ENCODE peak calls at places on chromosome 22, in eight cellular contexts. G is body of pancreas, D is left ventricle myocardium inferior, L is retinal pigment epithelial cell, X is astrocyte of the spinal cord, J is AG10803, A is SK-N-SH, N is lower leg skin. V is an unnamed sample.

GRCh38 chr22:30301995-30302809 is 12.9 kb upstream of the CASTOR1 start:
- DNase-seq in X (peak), L (peak), N (peak), G (no peak), J (peak), A (no peak), D (peak), V (no peak)

GRCh38 chr22:38153821-38154562 is 27.6 kb downstream of the PLA2G6 start:
- DNase-seq in D (no peak), L (no peak), X (no peak), A (no peak), J (no peak), N (no peak), G (peak), V (no peak)

GRCh38 chr22:46703166-46703995 is 34.7 kb downstream of the CERK start:
- DNase-seq in L (no peak), N (no peak), D (no peak), G (no peak), A (no peak), X (no peak), J (no peak), V (no peak)

GRCh38 chr22:41203118-41203517 is 2.0 kb upstream of the L3MBTL2 start:
- DNase-seq in J (no peak), G (no peak), L (no peak), A (no peak), N (no peak), D (no peak), X (no peak), V (no peak)

GRCh38 chr22:46815132-46815531 is 52.7 kb downstream of the TBC1D22A start:
- DNase-seq in L (no peak), G (no peak), X (no peak), N (no peak), A (no peak), J (no peak), D (no peak), V (no peak)

GRCh38 chr22:25060522-25061071 is 108.1 kb downstream of the KIAA1671 start:
- DNase-seq in N (no peak), L (no peak), A (no peak), G (no peak), J (no peak), D (no peak), X (no peak), V (no peak)

GRCh38 chr22:28759861-28760560 is 12.5 kb upstream of the CCDC117 start:
- DNase-seq in G (no peak), J (no peak), A (no peak), N (no peak), L (no peak), X (peak), D (no peak), V (no peak)

GRCh38 chr22:38317995-38318715 is 922 bp upstream of the CSNK1E start:
- DNase-seq in G (peak), J (peak), N (peak), A (no peak), X (peak), D (peak), L (peak), V (peak)

GRCh38 chr22:42856179-42856864 is 751 bp downstream of the ARFGAP3 start:
- DNase-seq in D (peak), J (peak), G (peak), X (no peak), L (no peak), N (peak), A (no peak), V (no peak)

GRCh38 chr22:32082331-32082730 is 39.3 kb downstream of the SLC5A1 start:
- DNase-seq in A (no peak), J (no peak), G (no peak), L (no peak), N (no peak), X (no peak), D (no peak), V (no peak)

GRCh38 chr22:30288414-30289125 is 735 bp downstream of the CASTOR1 start:
- DNase-seq in N (no peak), X (no peak), G (no peak), A (no peak), D (no peak), J (no peak), L (no peak), V (no peak)

DNA sequence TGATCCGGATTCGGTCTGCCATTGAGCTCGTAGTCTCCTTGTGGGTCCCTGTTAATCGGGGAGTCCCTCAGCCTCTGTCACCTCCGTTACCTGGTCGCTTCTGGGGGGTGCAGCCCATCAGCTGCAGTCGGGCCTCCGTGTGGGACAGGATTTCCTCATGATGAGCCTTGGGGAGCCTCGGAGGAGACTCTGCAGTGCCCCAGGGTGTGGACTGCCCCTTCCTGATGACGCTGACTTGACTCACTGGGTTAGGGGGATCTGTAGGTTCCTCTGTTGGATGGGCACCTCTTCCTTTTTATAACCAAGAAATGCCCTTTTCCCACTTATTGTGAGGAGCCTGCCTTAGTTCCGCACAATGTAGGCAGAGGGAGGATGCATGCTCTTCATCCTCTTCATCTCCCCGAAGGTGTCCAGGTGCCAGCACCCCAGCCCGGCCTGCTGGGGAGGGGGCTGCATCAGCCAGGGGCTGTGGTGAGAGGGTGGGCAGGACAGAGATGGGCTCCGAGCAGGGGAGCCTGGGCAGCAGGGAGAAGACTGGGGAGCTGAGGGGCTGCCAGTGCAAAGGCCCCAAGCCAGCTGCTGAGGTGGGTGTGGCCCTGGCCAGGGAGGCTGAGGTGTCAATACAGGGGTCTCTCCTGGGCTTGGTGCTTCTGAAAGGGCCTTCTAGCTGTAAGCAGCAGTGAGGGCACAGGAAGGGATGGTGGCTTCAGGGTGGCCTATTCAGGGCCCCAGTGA is 13.5 kb upstream of the TTLL8 start:
- DNase-seq in X (no peak), D (no peak), L (no peak), A (no peak), N (no peak), J (no peak), G (no peak), V (no peak)
- H3K4me3 ChIP-seq in X (no peak), D (no peak), L (no peak), A (no peak), N (no peak), J (no peak), G (no peak), V (no peak)

GRCh38 chr22:36860438-36860820 is 377 bp upstream of the NCF4 start:
- DNase-seq in L (no peak), A (no peak), J (no peak), X (no peak), G (no peak), N (no peak), D (no peak), V (no peak)
- H3K4me3 ChIP-seq in L (no peak), A (no peak), J (no peak), X (no peak), G (no peak), N (no peak), D (no peak), V (no peak)

DNA sequence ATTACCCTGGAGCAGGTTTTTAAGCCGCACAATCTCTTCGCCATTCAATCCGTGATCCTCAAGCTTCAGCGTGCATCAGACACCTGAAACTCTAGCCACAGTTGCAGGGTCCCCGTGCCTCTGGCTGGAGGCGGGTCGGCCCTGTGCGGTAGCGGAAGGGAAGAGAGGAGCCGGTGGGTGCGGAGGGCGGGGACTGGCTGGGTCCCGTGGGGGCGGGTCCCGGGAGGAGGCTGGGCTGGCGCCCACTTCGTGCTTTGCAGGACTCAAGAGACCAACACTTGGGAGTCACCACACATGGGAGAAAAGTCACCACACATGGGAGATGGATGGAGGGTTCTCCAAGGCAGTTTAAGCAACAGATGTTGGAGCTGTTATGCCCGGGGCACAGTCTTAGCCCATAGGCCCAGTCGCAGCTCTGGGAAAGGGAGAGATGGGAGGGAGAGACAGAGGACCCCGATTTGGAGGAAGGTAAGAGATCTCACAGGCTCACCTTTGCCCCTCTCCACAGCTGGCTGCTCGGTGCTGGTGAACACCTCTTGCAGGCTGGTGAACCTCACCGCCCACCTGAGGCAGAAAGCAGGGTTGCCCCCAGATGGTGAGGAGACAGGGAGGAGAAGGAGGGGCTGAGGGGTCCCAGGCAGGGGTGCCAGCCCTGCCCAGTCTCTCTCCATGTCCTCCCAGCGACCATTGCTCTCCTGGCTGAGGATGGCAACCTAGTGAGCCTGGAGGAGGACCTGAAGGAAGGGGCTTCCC is 965 bp downstream of the C22orf15 start:
- DNase-seq in A (peak), D (no peak), J (no peak), G (no peak), L (no peak), N (no peak), X (no peak), V (no peak)
- H3K4me3 ChIP-seq in A (no peak), D (peak), J (peak), G (no peak), L (peak), N (no peak), X (peak), V (no peak)

DNA sequence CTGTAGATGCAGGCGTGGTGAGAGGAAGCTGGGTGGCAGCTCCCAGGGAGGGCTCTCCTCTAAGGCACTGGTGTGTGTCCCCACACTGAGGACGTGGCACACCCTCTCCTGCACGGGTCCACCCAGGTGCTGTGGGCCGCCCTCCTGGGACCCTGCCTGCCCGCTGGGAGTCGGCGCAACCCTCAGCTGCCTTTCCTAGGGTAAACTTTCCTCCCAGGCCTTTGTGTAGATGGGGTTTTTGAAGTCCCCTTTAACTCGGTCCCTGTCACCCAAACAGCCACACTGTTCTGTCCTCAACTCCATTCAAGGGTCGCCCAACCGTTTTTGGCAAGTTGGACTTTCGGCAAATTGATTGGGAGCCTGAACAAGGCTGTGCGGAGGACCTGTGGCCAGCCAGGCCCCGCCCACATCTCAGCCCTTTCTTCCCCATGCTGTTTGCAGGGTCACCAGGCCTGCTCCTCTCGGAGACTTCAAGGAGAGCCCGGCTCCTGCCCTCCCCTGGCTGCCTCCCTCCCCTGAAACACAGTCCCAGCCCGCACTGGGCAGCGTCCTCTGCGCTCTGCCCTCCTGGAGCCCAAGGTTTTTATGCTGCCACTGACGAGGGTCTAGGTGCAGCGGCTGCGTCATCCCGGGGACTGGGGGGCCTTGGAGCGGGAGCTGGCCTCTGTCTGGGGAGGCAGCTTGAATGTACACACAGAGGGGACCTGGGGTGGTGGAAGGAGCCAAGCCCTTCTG is 1126.2 kb downstream of the BRD1 start:
- DNase-seq in X (no peak), D (peak), N (no peak), G (no peak), A (no peak), J (no peak), L (no peak), V (no peak)
- H3K4me3 ChIP-seq in X (no peak), D (no peak), N (no peak), G (no peak), A (no peak), J (no peak), L (no peak), V (no peak)

GRCh38 chr22:50672471-50673230 is at the start of gene SHANK3:
- DNase-seq in N (no peak), X (no peak), A (peak), J (no peak), L (no peak), G (peak), D (peak), V (no peak)
- H3K4me3 ChIP-seq in N (no peak), X (no peak), A (peak), J (peak), L (no peak), G (no peak), D (peak), V (no peak)